ENCODE peak calls at places on chromosomes 16 and 17, in eight cellular contexts. One of them, this sample, is unnamed.

GRCh38 chr17:74619077-74619673 is 4.4 kb downstream of the CD300E start:
- DNase-seq in mammary epithelial cell: no peak
- DNase-seq in glutamatergic neuron: no peak
- DNase-seq in stimulated activated CD4-positive, alpha-beta T cell treated with anti-CD3 and anti-CD28 coated beads, Interleukin-2, amount 100 ng/mL, for 48 hours: no peak
- DNase-seq in GM13977: no peak
- DNase-seq in mesenchymal stem cell: no peak
- DNase-seq in NCI-H1092 treated with DMSO at 0.1 percent for 48 hours: no peak
- DNase-seq in NCI-H1436: no peak
- DNase-seq in this sample: no peak

GRCh38 chr17:83067071-83067717 is 12.2 kb upstream of the METRNL start:
- DNase-seq in GM13977: no peak
- DNase-seq in NCI-H1092 treated with DMSO at 0.1 percent for 48 hours: no peak
- DNase-seq in NCI-H1436: no peak
- DNase-seq in mammary epithelial cell: no peak
- DNase-seq in glutamatergic neuron: peak
- DNase-seq in mesenchymal stem cell: no peak
- DNase-seq in stimulated activated CD4-positive, alpha-beta T cell treated with anti-CD3 and anti-CD28 coated beads, Interleukin-2, amount 100 ng/mL, for 48 hours: no peak
- DNase-seq in this sample: peak

GRCh38 chr17:5282639-5283217 is 644 bp downstream of the RABEP1 start:
- DNase-seq in mesenchymal stem cell: peak
- DNase-seq in stimulated activated CD4-positive, alpha-beta T cell treated with anti-CD3 and anti-CD28 coated beads, Interleukin-2, amount 100 ng/mL, for 48 hours: peak
- DNase-seq in GM13977: no peak
- DNase-seq in NCI-H1092 treated with DMSO at 0.1 percent for 48 hours: no peak
- DNase-seq in NCI-H1436: no peak
- DNase-seq in glutamatergic neuron: no peak
- DNase-seq in mammary epithelial cell: peak
- DNase-seq in this sample: peak

GRCh38 chr17:7293821-7294613 is 422 bp downstream of the YBX2 start:
- DNase-seq in mesenchymal stem cell: no peak
- DNase-seq in NCI-H1092 treated with DMSO at 0.1 percent for 48 hours: no peak
- DNase-seq in stimulated activated CD4-positive, alpha-beta T cell treated with anti-CD3 and anti-CD28 coated beads, Interleukin-2, amount 100 ng/mL, for 48 hours: no peak
- DNase-seq in mammary epithelial cell: no peak
- DNase-seq in glutamatergic neuron: peak
- DNase-seq in GM13977: peak
- DNase-seq in NCI-H1436: no peak
- DNase-seq in this sample: peak

GRCh38 chr16:52957199-52957598 is 95.5 kb downstream of the CHD9NB start:
- DNase-seq in NCI-H1436: no peak
- DNase-seq in mammary epithelial cell: no peak
- DNase-seq in GM13977: no peak
- DNase-seq in glutamatergic neuron: no peak
- DNase-seq in mesenchymal stem cell: no peak
- DNase-seq in stimulated activated CD4-positive, alpha-beta T cell treated with anti-CD3 and anti-CD28 coated beads, Interleukin-2, amount 100 ng/mL, for 48 hours: no peak
- DNase-seq in NCI-H1092 treated with DMSO at 0.1 percent for 48 hours: no peak
- DNase-seq in this sample: no peak

GRCh38 chr16:31451681-31452351 is 7.5 kb upstream of the ARMC5 start:
- DNase-seq in NCI-H1436: peak
- DNase-seq in NCI-H1092 treated with DMSO at 0.1 percent for 48 hours: peak
- DNase-seq in GM13977: no peak
- DNase-seq in glutamatergic neuron: peak
- DNase-seq in stimulated activated CD4-positive, alpha-beta T cell treated with anti-CD3 and anti-CD28 coated beads, Interleukin-2, amount 100 ng/mL, for 48 hours: no peak
- DNase-seq in mammary epithelial cell: peak
- DNase-seq in mesenchymal stem cell: peak
- DNase-seq in this sample: peak

GRCh38 chr16:30418350-30419181 is 11.2 kb downstream of the ZNF771 start:
- DNase-seq in NCI-H1436: no peak
- DNase-seq in GM13977: no peak
- DNase-seq in stimulated activated CD4-positive, alpha-beta T cell treated with anti-CD3 and anti-CD28 coated beads, Interleukin-2, amount 100 ng/mL, for 48 hours: no peak
- DNase-seq in mammary epithelial cell: no peak
- DNase-seq in glutamatergic neuron: no peak
- DNase-seq in mesenchymal stem cell: no peak
- DNase-seq in NCI-H1092 treated with DMSO at 0.1 percent for 48 hours: no peak
- DNase-seq in this sample: peak

GRCh38 chr16:88605186-88606145 is 32.9 kb upstream of the IL17C start:
- DNase-seq in GM13977: no peak
- DNase-seq in mesenchymal stem cell: no peak
- DNase-seq in NCI-H1092 treated with DMSO at 0.1 percent for 48 hours: no peak
- DNase-seq in glutamatergic neuron: no peak
- DNase-seq in stimulated activated CD4-positive, alpha-beta T cell treated with anti-CD3 and anti-CD28 coated beads, Interleukin-2, amount 100 ng/mL, for 48 hours: no peak
- DNase-seq in mammary epithelial cell: no peak
- DNase-seq in NCI-H1436: no peak
- DNase-seq in this sample: no peak

GRCh38 chr16:72291121-72291520 is 119.2 kb upstream of the PMFBP1 start:
- DNase-seq in NCI-H1436: no peak
- DNase-seq in GM13977: no peak
- DNase-seq in stimulated activated CD4-positive, alpha-beta T cell treated with anti-CD3 and anti-CD28 coated beads, Interleukin-2, amount 100 ng/mL, for 48 hours: no peak
- DNase-seq in mesenchymal stem cell: no peak
- DNase-seq in mammary epithelial cell: no peak
- DNase-seq in glutamatergic neuron: no peak
- DNase-seq in NCI-H1092 treated with DMSO at 0.1 percent for 48 hours: no peak
- DNase-seq in this sample: no peak

GRCh38 chr17:48125829-48126612 is 18.5 kb downstream of the SNX11 start:
- DNase-seq in mammary epithelial cell: no peak
- DNase-seq in glutamatergic neuron: peak
- DNase-seq in GM13977: no peak
- DNase-seq in NCI-H1436: peak
- DNase-seq in mesenchymal stem cell: no peak
- DNase-seq in NCI-H1092 treated with DMSO at 0.1 percent for 48 hours: no peak
- DNase-seq in stimulated activated CD4-positive, alpha-beta T cell treated with anti-CD3 and anti-CD28 coated beads, Interleukin-2, amount 100 ng/mL, for 48 hours: no peak
- DNase-seq in this sample: no peak

This sample was measured in mucosa of descending colon.